ENCODE peak calls at places on chromosomes 6 and 20, in four cellular contexts. C is hepatocyte, M is GM23248, P is pancreas. E is an unnamed sample.
A peak's percentile ranks its signal among the peaks of the same experiment; 100 is the strongest.

GRCh38 chr20:17885076-17885475 is 83.5 kb downstream of the SNX5 start:
- DNase-seq in M (no peak), P (no peak), C (no peak), E (peak; percentile 22)

GRCh38 chr6:34546551-34547321 is 9.4 kb downstream of the SPDEF start:
- DNase-seq in P (peak; percentile 87), C (peak; percentile 42), M (peak; percentile 23), E (peak; percentile 82)

GRCh38 chr6:127404133-127404532 is 55.1 kb downstream of the KIAA0408 start:
- DNase-seq in C (no peak), M (no peak), P (no peak), E (no peak)

GRCh38 chr20:62258499-62259293 is 20.4 kb downstream of the OSBPL2 start:
- DNase-seq in M (peak; percentile 95), C (no peak), P (no peak), E (peak; percentile 81)

GRCh38 chr6:138036955-138037592 is 70.1 kb downstream of the PERP start:
- DNase-seq in P (no peak), M (peak; percentile 13), C (no peak), E (no peak)

GRCh38 chr6:19311786-19312185 is 525.4 kb upstream of the ID4 start:
- DNase-seq in M (no peak), P (no peak), C (no peak), E (no peak)

GRCh38 chr6:47967843-47968242 is 143.2 kb downstream of the PTCHD4 start:
- DNase-seq in C (no peak), M (peak; percentile 59), P (no peak), E (no peak)

GRCh38 chr6:140079328-140079727 is 704.9 kb upstream of the CITED2 start:
- DNase-seq in C (peak; percentile 47), P (no peak), M (peak; percentile 40), E (no peak)

GRCh38 chr6:144778773-144779531 is 493.8 kb downstream of the UTRN start:
- DNase-seq in M (no peak), P (no peak), C (no peak), E (no peak)

GRCh38 chr6:16676376-16676775 is 84.9 kb downstream of the ATXN1 start:
- DNase-seq in C (no peak), M (no peak), P (no peak), E (no peak)

GRCh38 chr20:58692579-58693225 is at the start of gene NPEPL1:
- DNase-seq in M (peak; percentile 94), P (peak; percentile 88), C (peak; percentile 91), E (peak; percentile 76)

GRCh38 chr6:35663001-35663400 is 25.7 kb downstream of the FKBP5 start:
- DNase-seq in C (no peak), P (no peak), M (peak; percentile 25), E (no peak)

GRCh38 chr6:150491131-150491795 is 108.4 kb upstream of the PLEKHG1 start:
- DNase-seq in M (peak; percentile 75), P (no peak), C (peak; percentile 26), E (no peak)

GRCh38 chr6:127182501-127182900 is 64.0 kb downstream of the RSPO3 start:
- DNase-seq in C (no peak), P (no peak), M (peak; percentile 73), E (no peak)

GRCh38 chr6:149925974-149926777 is 3.3 kb upstream of the RAET1G start:
- DNase-seq in P (peak; percentile 92), M (peak; percentile 90), C (peak; percentile 92), E (peak; percentile 94)

GRCh38 chr6:153012856-153013255 is 10.3 kb upstream of the MTRF1L start:
- DNase-seq in P (no peak), C (no peak), M (no peak), E (no peak)

GRCh38 chr6:40164345-40164755 is 230.1 kb upstream of the MOCS1 start:
- DNase-seq in P (no peak), C (no peak), M (no peak), E (no peak)

GRCh38 chr20:60050193-60050960 is 92.2 kb downstream of the CDH26 start:
- DNase-seq in P (no peak), M (no peak), C (peak; percentile 66), E (peak; percentile 29)

GRCh38 chr6:33029297-33030184 is 20.1 kb upstream of the HLA-DOA start:
- DNase-seq in C (no peak), M (peak; percentile 12), P (no peak), E (no peak)

GRCh38 chr20:50957798-50958732 is at the start of gene DPM1:
- DNase-seq in M (peak; percentile 93), P (peak; percentile 86), C (peak; percentile 93), E (peak; percentile 94)

GRCh38 chr6:127458817-127459216 is 372 bp downstream of the KIAA0408 start:
- DNase-seq in M (peak; percentile 86), P (no peak), C (peak; percentile 60), E (peak; percentile 86)

GRCh38 chr20:59925894-59926293 is 7.5 kb downstream of the SYCP2 start:
- DNase-seq in P (no peak), M (no peak), C (no peak), E (no peak)

GRCh38 chr6:15619330-15619729 is 43.5 kb downstream of the DTNBP1 start:
- DNase-seq in C (no peak), M (no peak), P (no peak), E (no peak)

GRCh38 chr6:31094389-31094881 is 17.9 kb downstream of the C6orf15 start:
- DNase-seq in C (no peak), P (no peak), M (peak; percentile 51), E (no peak)

GRCh38 chr6:105272783-105273182 is 93.0 kb upstream of the POPDC3 start:
- DNase-seq in P (no peak), M (peak; percentile 56), C (peak; percentile 75), E (no peak)

GRCh38 chr6:157089258-157089657 is 234.1 kb downstream of the TMEM242 start:
- DNase-seq in M (peak; percentile 68), P (no peak), C (peak; percentile 16), E (no peak)

GRCh38 chr20:57560554-57561355 is at the start of gene PCK1:
- DNase-seq in C (peak; percentile 82), P (peak; percentile 79), M (peak; percentile 17), E (no peak)

GRCh38 chr6:134532694-134533624 is 215.0 kb upstream of the SGK1 start:
- DNase-seq in M (no peak), P (no peak), C (no peak), E (no peak)

GRCh38 chr20:7736336-7736735 is 203.9 kb downstream of the HAO1 start:
- DNase-seq in P (no peak), C (no peak), M (peak; percentile 77), E (no peak)

GRCh38 chr6:7047071-7047470 is 60.7 kb upstream of the RREB1 start:
- DNase-seq in P (no peak), C (no peak), M (no peak), E (no peak)

GRCh38 chr6:7047966-7048365 is 59.8 kb upstream of the RREB1 start:
- DNase-seq in C (peak; percentile 33), P (no peak), M (peak; percentile 20), E (no peak)

GRCh38 chr6:7042654-7043545 is 64.9 kb upstream of the RREB1 start:
- DNase-seq in C (peak; percentile 71), M (no peak), P (no peak), E (no peak)

GRCh38 chr6:7045746-7046145 is 62.0 kb upstream of the RREB1 start:
- DNase-seq in P (no peak), M (no peak), C (no peak), E (no peak)

DNA sequence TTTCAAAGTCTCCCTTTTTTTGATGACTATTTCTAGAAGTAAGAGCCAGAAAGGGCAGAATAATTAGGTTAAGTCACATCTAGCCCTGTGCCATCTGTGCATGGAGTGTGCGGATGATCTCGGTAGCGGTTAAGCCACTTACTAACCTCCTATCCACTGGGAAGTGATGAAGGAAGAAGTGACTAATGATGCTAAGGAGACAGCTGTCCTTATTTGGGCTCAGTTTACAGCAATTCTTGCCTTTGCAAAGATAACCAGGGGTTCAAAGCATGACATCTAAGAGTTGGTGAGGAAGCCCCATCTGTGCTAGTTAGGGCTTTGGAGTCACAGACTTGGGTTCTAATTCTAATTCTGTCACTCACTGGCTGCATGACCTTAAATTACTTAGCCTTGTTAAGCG is 62.4 kb upstream of the RREB1 start:
- DNase-seq in C (no peak), P (no peak), M (no peak), E (no peak)
- H3K27ac ChIP-seq in C (no peak overlapping the region), P (no peak overlapping the region), M (no peak overlapping the region), E (no peak overlapping the region)

GRCh38 chr6:90288404-90288803 is 8.2 kb downstream of the BACH2 start:
- DNase-seq in C (peak; percentile 23), P (no peak), M (peak; percentile 24), E (no peak)
- H3K27ac ChIP-seq in C (no peak overlapping the region), P (no peak overlapping the region), M (no peak overlapping the region), E (no peak overlapping the region)

GRCh38 chr6:42405025-42405424 is 46.7 kb downstream of the TRERF1 start:
- DNase-seq in C (no peak), P (no peak), M (peak; percentile 73), E (no peak)

GRCh38 chr6:42409582-42409981 is 42.1 kb downstream of the TRERF1 start:
- DNase-seq in M (no peak), C (no peak), P (no peak), E (no peak)

GRCh38 chr6:42406296-42407280 is 45.1 kb downstream of the TRERF1 start:
- DNase-seq in M (peak; percentile 48), C (no peak), P (no peak), E (no peak)

GRCh38 chr6:42404494-42404893 is 47.2 kb downstream of the TRERF1 start:
- DNase-seq in C (peak; percentile 80), P (no peak), M (peak; percentile 85), E (no peak)

DNA sequence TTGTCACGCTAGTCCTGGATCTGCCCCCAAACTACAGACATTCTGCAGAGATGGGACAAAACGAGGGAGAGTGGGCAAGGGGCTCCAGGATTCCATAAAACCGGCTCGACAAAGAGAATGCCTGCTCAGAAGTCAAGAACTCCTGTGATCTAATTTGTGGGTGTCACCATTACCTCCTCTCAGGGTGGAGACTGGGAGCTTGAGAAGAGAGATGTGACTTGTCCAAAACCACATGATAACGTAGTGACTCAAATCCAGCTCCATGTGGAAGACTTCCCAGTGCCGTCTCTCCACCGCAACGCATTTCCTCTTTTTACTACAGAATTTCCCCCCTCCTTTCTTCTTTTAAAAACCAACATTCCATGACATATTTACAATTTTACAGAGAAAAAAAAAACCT is 44.3 kb downstream of the TRERF1 start:
- DNase-seq in P (no peak), M (peak; percentile 96), C (no peak), E (no peak)
- H3K27ac ChIP-seq in P (no peak overlapping the region), M (peak overlapping the region; percentile 83), C (no peak overlapping the region), E (peak overlapping the region; percentile 29)

DNA sequence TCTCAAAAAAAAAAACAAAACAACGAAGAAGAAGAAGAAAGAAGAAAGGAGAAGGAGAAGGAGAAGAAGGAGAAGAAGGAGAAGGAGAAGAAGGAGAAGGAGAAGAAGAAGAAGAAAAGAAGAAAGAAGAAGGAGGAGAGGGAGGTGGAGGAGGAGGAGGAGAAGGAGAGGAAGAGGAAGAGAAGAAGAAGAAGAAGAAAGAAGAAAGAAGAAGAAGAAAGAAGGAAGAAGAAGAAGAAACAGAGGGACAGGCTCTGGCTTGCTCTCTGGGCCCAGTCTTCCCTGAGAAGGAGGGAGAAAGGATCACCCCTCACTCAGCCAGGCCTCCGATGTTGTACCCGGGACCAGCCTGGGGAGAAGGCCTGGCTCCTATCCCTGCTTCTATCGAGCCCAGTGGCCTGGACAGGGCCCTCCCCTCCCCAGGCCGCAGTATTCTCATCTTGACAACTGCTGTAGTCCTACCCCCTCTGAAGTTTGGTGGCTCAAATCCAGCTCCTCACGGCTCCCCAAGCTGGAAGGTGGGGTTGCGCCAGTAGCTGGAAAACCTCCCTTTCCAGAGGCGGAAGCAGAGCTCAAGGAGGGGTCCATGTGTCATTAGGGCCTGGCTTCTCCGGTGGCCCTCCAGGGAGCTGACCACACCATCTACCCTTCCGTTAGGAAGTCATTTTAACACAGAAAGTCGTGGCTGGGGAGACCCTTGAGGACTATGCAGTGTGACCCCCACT is 18.9 kb downstream of the C6orf132 start:
- DNase-seq in C (no peak), M (no peak), P (no peak), E (no peak)
- H3K27ac ChIP-seq in C (no peak overlapping the region), M (peak overlapping the region; percentile 80), P (no peak overlapping the region), E (no peak overlapping the region)

GRCh38 chr20:33537608-33538007 is 47.7 kb downstream of the CBFA2T2 start:
- DNase-seq in C (no peak), M (no peak), P (no peak), E (no peak)
- H3K27ac ChIP-seq in C (peak overlapping the region; percentile 9), M (no peak overlapping the region), P (no peak overlapping the region), E (peak overlapping the region; percentile 78)